ENCODE peak calls at places on chromosomes 5 and 9, in nine cellular contexts. T, G, P, U, F, Y, H, W and L are unnamed samples.
A peak's percentile ranks its signal among the peaks of the same experiment; 100 is the strongest.

GRCh38 chr9:134966697-134967546 is 49.2 kb upstream of the FCN1 start:
- ATAC-seq in T (no peak), U (no peak), W (no peak), F (no peak), H (no peak), G (no peak), P (no peak), Y (no peak), L (no peak)

GRCh38 chr9:137269231-137269772 is 8.2 kb upstream of the TOR4A start:
- ATAC-seq in T (peak; percentile 85), P (no peak), Y (peak; percentile 18), U (peak; percentile 85), G (no peak), F (no peak), W (no peak), H (peak; percentile 45), L (peak; percentile 81)

GRCh38 chr5:179332741-179333290 is 12.4 kb downstream of the ADAMTS2 start:
- ATAC-seq in T (no peak), U (no peak), H (no peak), G (no peak), F (no peak), P (peak; percentile 23), Y (no peak), W (no peak), L (no peak)

GRCh38 chr5:67188274-67188857 is 8.2 kb downstream of the CD180 start:
- ATAC-seq in H (no peak), U (no peak), T (no peak), P (peak; percentile 37), F (peak; percentile 59), G (peak; percentile 27), W (peak; percentile 57), Y (no peak), L (no peak)

GRCh38 chr9:124652203-124652992 is 118.7 kb downstream of the NR6A1 start:
- ATAC-seq in W (no peak), T (peak; percentile 62), F (no peak), G (no peak), Y (no peak), P (no peak), H (no peak), U (peak; percentile 97), L (peak; percentile 77)

GRCh38 chr5:59206132-59206581 is 623.3 kb downstream of the RAB3C start:
- ATAC-seq in F (no peak), G (no peak), H (no peak), T (no peak), Y (no peak), U (peak; percentile 58), P (no peak), W (no peak), L (peak; percentile 32)

GRCh38 chr5:163506726-163507125 is 1.3 kb downstream of the MAT2B start:
- ATAC-seq in W (no peak), G (no peak), P (peak; percentile 46), H (no peak), T (no peak), Y (no peak), U (no peak), F (no peak), L (no peak)

GRCh38 chr5:66854429-66854828 is 258.2 kb downstream of the MAST4 start:
- ATAC-seq in W (no peak), T (no peak), H (no peak), G (no peak), Y (no peak), F (no peak), U (peak; percentile 18), P (no peak), L (no peak)

GRCh38 chr5:159121061-159121460 is 21.3 kb upstream of the EBF1 start:
- ATAC-seq in W (no peak), Y (no peak), T (no peak), H (no peak), P (no peak), U (no peak), G (no peak), F (no peak), L (no peak)

GRCh38 chr9:134314039-134314949 is 12.0 kb upstream of the RXRA start:
- ATAC-seq in F (no peak), G (no peak), Y (no peak), W (no peak), T (no peak), U (no peak), H (no peak), P (no peak), L (no peak)

GRCh38 chr5:16612007-16612406 is 4.8 kb downstream of the RETREG1 start:
- ATAC-seq in Y (no peak), U (no peak), H (no peak), T (no peak), W (no peak), F (no peak), P (no peak), G (no peak), L (no peak)